ENCODE peak calls at places on chromosomes 16 and 17, in eight cellular contexts. W, H, R, K, B, U, X and I are unnamed samples.

GRCh38 chr17:40071720-40072480 is 9.1 kb downstream of the THRA start:
- DNase-seq in H (no peak), X (peak), K (no peak), B (peak), R (no peak), W (peak), U (no peak), I (peak)

GRCh38 chr16:8464979-8465378 is 125.3 kb downstream of the TMEM114 start:
- DNase-seq in H (no peak), R (no peak), X (no peak), U (peak), B (no peak), K (no peak), W (no peak), I (no peak)

GRCh38 chr16:19858654-19859018 is 26.0 kb downstream of the GPRC5B start:
- DNase-seq in W (peak), H (no peak), X (no peak), K (no peak), U (no peak), B (no peak), R (no peak), I (no peak)

GRCh38 chr17:67995568-67996191 is 589 bp downstream of the C17orf58 start:
- DNase-seq in B (peak), W (peak), U (peak), X (no peak), K (no peak), R (no peak), H (no peak), I (peak)

GRCh38 chr16:29899516-29900101 is at the start of gene SEZ6L2:
- DNase-seq in B (peak), U (peak), K (no peak), X (no peak), R (peak), W (no peak), H (peak), I (peak)

GRCh38 chr17:60421273-60422161 is 772 bp upstream of the CHCT1 start:
- DNase-seq in X (no peak), U (peak), H (peak), R (peak), K (no peak), W (peak), B (peak), I (peak)

GRCh38 chr17:71168083-71168741 is 952.6 kb upstream of the SOX9 start:
- DNase-seq in B (no peak), X (no peak), U (no peak), W (no peak), H (no peak), R (no peak), K (no peak), I (no peak)

GRCh38 chr16:3004319-3004718 is 8.4 kb upstream of the CLDN9 start:
- DNase-seq in B (no peak), U (no peak), X (no peak), W (no peak), R (no peak), K (no peak), H (no peak), I (no peak)

GRCh38 chr16:88888057-88888777 is 21.8 kb upstream of the PABPN1L start:
- DNase-seq in X (no peak), W (no peak), U (no peak), R (no peak), B (no peak), H (no peak), K (no peak), I (peak)

GRCh38 chr16:73063284-73063733 is 15.4 kb upstream of the ZFHX3 start:
- DNase-seq in R (no peak), W (peak), H (no peak), B (no peak), K (no peak), X (no peak), U (no peak), I (no peak)

GRCh38 chr17:68175416-68175815 is 72.4 kb upstream of the AMZ2 start:
- DNase-seq in W (no peak), R (no peak), U (no peak), X (no peak), H (no peak), K (no peak), B (no peak), I (no peak)

GRCh38 chr16:21603920-21604319 is 4.5 kb downstream of the METTL9 start:
- DNase-seq in U (no peak), H (no peak), K (no peak), W (no peak), R (no peak), B (no peak), X (no peak), I (no peak)

GRCh38 chr17:46147167-46147749 is 46.0 kb downstream of the KANSL1 start:
- DNase-seq in K (no peak), W (no peak), U (no peak), B (no peak), R (no peak), X (no peak), H (no peak), I (no peak)

GRCh38 chr16:65876200-65876498 is 490.3 kb upstream of the CDH5 start:
- DNase-seq in R (no peak), W (no peak), H (no peak), B (no peak), X (no peak), U (no peak), K (no peak), I (no peak)

GRCh38 chr16:88308441-88309173 is 74.2 kb upstream of the ZNF469 start:
- DNase-seq in B (no peak), U (no peak), X (no peak), R (no peak), H (no peak), K (no peak), W (no peak), I (no peak)

GRCh38 chr16:14301150-14302030 is 230.3 kb downstream of the MRTFB start:
- DNase-seq in H (no peak), B (peak), R (no peak), X (no peak), K (no peak), W (peak), U (peak), I (no peak)

GRCh38 chr17:18026408-18026776 is 12.6 kb downstream of the ATPAF2 start:
- DNase-seq in H (peak), U (no peak), X (no peak), R (no peak), K (no peak), B (no peak), W (no peak), I (peak)

GRCh38 chr17:8556074-8556473 is 74.5 kb downstream of the MYH10 start:
- DNase-seq in W (no peak), U (no peak), H (no peak), B (no peak), X (no peak), K (no peak), R (no peak), I (peak)

GRCh38 chr16:4511441-4512082 is 27.0 kb downstream of the CDIP1 start:
- DNase-seq in U (peak), R (no peak), H (no peak), K (no peak), W (no peak), X (no peak), B (peak), I (peak)

GRCh38 chr17:44840936-44841335 is 6.7 kb upstream of the HIGD1B start:
- DNase-seq in R (no peak), U (peak), X (no peak), W (no peak), K (no peak), H (no peak), B (no peak), I (no peak)

GRCh38 chr17:57453841-57454240 is 197.5 kb downstream of the MSI2 start:
- DNase-seq in U (no peak), X (no peak), K (no peak), R (no peak), B (no peak), W (no peak), H (no peak), I (no peak)

GRCh38 chr17:12627776-12628491 is 37.8 kb upstream of the MYOCD start:
- DNase-seq in H (no peak), K (no peak), B (no peak), U (peak), W (no peak), R (no peak), X (no peak), I (peak)

GRCh38 chr16:10946308-10946707 is 1.9 kb downstream of the CLEC16A start:
- DNase-seq in X (no peak), K (no peak), B (no peak), U (peak), H (no peak), W (no peak), R (no peak), I (peak)

GRCh38 chr16:83219285-83219684 is 588.5 kb upstream of the HSBP1 start:
- DNase-seq in R (no peak), H (no peak), W (no peak), K (no peak), B (no peak), U (no peak), X (no peak), I (no peak)

GRCh38 chr16:180921-181667 is 835 bp downstream of the HBQ1 start:
- DNase-seq in H (peak), K (no peak), U (peak), B (peak), W (peak), X (peak), R (no peak), I (peak)

GRCh38 chr16:29922986-29923501 is 3.0 kb downstream of the KCTD13 start:
- DNase-seq in B (no peak), X (no peak), W (peak), R (no peak), U (no peak), K (no peak), H (no peak), I (no peak)

GRCh38 chr17:38741853-38742421 is 6.2 kb downstream of the PCGF2 start:
- DNase-seq in B (peak), R (no peak), K (no peak), H (no peak), U (no peak), W (peak), X (no peak), I (no peak)

GRCh38 chr17:3528604-3529511 is 28.8 kb downstream of the TRPV3 start:
- DNase-seq in H (no peak), U (peak), R (no peak), B (no peak), K (no peak), X (no peak), W (peak), I (peak)

GRCh38 chr16:3642397-3643094 is 11.9 kb upstream of the DNASE1 start:
- DNase-seq in W (peak), H (no peak), X (no peak), U (peak), R (no peak), K (no peak), B (peak), I (peak)

GRCh38 chr17:46167267-46167666 is 26.0 kb downstream of the KANSL1 start:
- DNase-seq in R (no peak), X (no peak), K (no peak), H (no peak), U (no peak), B (no peak), W (no peak), I (no peak)

GRCh38 chr16:54318941-54319340 is 32.4 kb upstream of the IRX3 start:
- DNase-seq in H (no peak), W (peak), B (no peak), R (no peak), K (no peak), U (no peak), X (no peak), I (no peak)

GRCh38 chr16:55091213-55091870 is 160.7 kb downstream of the IRX5 start:
- DNase-seq in U (no peak), X (no peak), B (no peak), K (no peak), W (no peak), R (no peak), H (no peak), I (no peak)

GRCh38 chr16:4319454-4319853 is 3.6 kb downstream of the GLIS2 start:
- DNase-seq in B (peak), W (peak), K (no peak), X (no peak), U (no peak), R (no peak), H (peak), I (peak)

GRCh38 chr16:46889942-46890300 is 5.8 kb downstream of the GPT2 start:
- DNase-seq in W (no peak), R (no peak), K (no peak), U (no peak), B (no peak), H (no peak), X (no peak), I (no peak)

GRCh38 chr16:3348547-3349167 is 7.0 kb upstream of the OR2C1 start:
- DNase-seq in R (no peak), W (no peak), B (no peak), H (no peak), U (no peak), K (no peak), X (no peak), I (no peak)

GRCh38 chr17:10031102-10031501 is 126.0 kb upstream of the RCVRN start:
- DNase-seq in B (no peak), H (no peak), W (no peak), K (no peak), X (no peak), R (no peak), U (no peak), I (no peak)

GRCh38 chr16:74201561-74201960 is 95.1 kb upstream of the PSMD7 start:
- DNase-seq in B (no peak), W (no peak), X (no peak), U (no peak), K (no peak), H (no peak), R (no peak), I (no peak)

GRCh38 chr16:88907768-88908167 is 41.3 kb upstream of the PABPN1L start:
- DNase-seq in B (no peak), K (no peak), U (no peak), R (no peak), X (no peak), W (no peak), H (no peak), I (no peak)

GRCh38 chr17:82333279-82334171 is at the start of gene SECTM1:
- DNase-seq in U (no peak), K (no peak), B (peak), H (no peak), R (no peak), X (no peak), W (peak), I (peak)

GRCh38 chr17:82331345-82331939 is 2.1 kb downstream of the SECTM1 start:
- DNase-seq in U (no peak), R (no peak), X (no peak), K (no peak), W (no peak), B (no peak), H (no peak), I (no peak)

GRCh38 chr17:82332669-82333278 is 792 bp downstream of the SECTM1 start:
- DNase-seq in R (no peak), K (no peak), U (no peak), W (peak), X (no peak), H (no peak), B (peak), I (peak)

GRCh38 chr17:82334204-82334621 is 647 bp upstream of the SECTM1 start:
- DNase-seq in W (no peak), B (no peak), K (no peak), U (no peak), H (no peak), R (no peak), X (no peak), I (no peak)

DNA sequence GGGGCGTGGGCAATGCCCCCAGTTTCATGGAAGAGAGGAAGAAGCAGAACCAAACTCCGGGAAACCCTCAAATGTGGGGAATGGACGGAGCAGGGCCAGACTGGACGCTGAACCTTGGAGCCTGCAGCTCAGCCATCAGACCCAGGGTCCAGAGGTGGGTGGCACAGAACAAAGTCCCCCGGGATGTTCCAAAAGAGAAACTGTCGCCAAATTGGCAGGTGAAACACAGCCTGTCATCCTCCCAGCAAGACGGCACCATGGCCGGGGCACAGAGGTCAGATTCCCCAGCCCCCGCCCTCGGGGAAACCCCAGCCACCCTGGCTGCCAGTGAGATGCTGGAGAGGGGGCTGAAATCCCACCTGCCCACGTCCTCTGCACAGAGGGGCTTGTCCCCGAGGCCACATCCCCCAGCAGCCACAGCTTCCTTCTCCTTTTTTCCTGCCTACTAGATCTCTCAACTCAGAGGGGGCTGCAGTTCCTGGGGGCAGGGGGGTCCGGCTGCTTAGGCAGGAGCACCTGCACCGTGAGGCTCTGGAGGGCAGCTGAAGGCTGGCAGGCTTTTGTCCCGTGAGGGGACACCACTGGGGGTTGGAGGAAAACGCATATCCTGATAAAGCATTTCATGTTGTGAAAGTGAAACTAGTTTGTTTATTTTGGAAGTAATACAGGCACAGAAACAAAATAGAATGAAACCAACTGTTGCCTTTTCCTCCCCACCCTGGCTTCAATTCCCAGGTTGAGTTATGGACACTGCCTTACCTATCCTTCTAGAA is 1.2 kb upstream of the SECTM1 start:
- DNase-seq in U (no peak), B (no peak), X (no peak), W (no peak), R (no peak), K (no peak), H (no peak), I (peak)
- H3K4me3 ChIP-seq in U (no peak), B (peak), X (peak), W (peak), R (peak), K (peak), H (peak), I (peak)

GRCh38 chr17:31392856-31393748 is 1.6 kb downstream of the RAB11FIP4 start:
- DNase-seq in W (no peak), B (no peak), R (no peak), K (no peak), X (peak), U (no peak), H (no peak), I (no peak)

GRCh38 chr17:31390748-31391495 is 553 bp upstream of the RAB11FIP4 start:
- DNase-seq in W (no peak), K (no peak), B (no peak), U (peak), H (no peak), X (peak), R (no peak), I (no peak)

GRCh38 chr17:31392002-31392855 is 754 bp downstream of the RAB11FIP4 start:
- DNase-seq in W (no peak), K (no peak), X (peak), H (no peak), R (no peak), U (no peak), B (no peak), I (no peak)

GRCh38 chr17:31390426-31390747 is 1.1 kb upstream of the RAB11FIP4 start:
- DNase-seq in U (no peak), H (no peak), X (no peak), R (no peak), B (no peak), K (no peak), W (no peak), I (no peak)

DNA sequence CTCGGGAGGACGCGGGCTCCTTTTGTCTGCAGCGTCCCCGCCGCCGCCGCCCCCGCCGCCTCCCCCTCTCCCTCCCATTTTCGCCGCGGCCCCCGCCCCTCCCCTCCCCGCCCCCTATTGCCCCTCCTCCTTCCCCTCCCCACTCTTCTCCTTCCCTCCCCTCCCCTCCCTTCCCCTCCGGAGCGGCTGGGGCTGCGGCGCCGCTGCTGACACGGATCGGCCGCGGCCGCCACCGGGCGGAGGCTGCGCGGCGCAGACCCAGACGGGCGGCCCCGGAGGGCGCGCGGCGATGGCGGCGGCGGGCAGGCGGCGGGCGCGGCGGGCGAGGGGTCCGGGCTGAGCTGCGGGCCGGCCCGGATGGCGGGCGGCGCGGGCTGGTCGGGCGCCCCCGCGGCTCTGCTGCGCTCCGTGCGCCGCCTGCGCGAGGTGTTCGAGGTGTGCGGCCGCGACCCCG is at the start of gene RAB11FIP4:
- DNase-seq in X (peak), W (no peak), H (no peak), B (no peak), K (no peak), R (no peak), U (peak), I (no peak)
- H3K4me3 ChIP-seq in X (peak), W (peak), H (peak), B (peak), K (no peak), R (peak), U (peak), I (peak)

DNA sequence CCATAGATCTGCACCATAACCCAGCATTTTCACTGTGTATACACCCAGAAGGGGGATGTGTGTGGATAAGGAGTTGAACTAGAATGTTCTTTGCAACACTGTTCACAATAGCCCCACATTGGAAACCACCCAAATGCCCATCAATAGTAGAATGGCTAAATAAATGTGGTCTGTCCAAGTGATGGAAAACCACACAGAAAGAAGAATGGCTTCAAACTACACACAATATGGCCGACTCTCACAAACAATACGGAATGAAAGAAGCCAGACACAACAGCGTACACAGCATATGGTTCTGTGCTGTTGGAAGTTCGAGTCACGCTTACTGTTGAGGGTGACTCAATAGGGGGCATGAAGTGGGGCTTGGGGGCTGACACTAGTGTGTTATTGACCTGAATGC is 34.0 kb upstream of the MEAK7 start:
- DNase-seq in U (no peak), K (no peak), R (no peak), B (no peak), W (no peak), H (no peak), X (no peak), I (no peak)
- H3K4me3 ChIP-seq in U (no peak), K (no peak), R (no peak), B (no peak), W (no peak), H (no peak), X (no peak), I (no peak)

GRCh38 chr17:1091885-1092284 is 87.9 kb downstream of the ABR start:
- DNase-seq in H (no peak), R (no peak), B (no peak), W (no peak), X (no peak), K (no peak), U (no peak), I (no peak)
- H3K4me3 ChIP-seq in H (no peak), R (no peak), B (no peak), W (no peak), X (no peak), K (no peak), U (no peak), I (no peak)

GRCh38 chr17:74754832-74755231 is 6.4 kb downstream of the NHERF1 start:
- DNase-seq in K (no peak), B (no peak), H (no peak), X (no peak), R (no peak), W (no peak), U (no peak), I (no peak)
- H3K4me3 ChIP-seq in K (no peak), B (no peak), H (no peak), X (no peak), R (no peak), W (no peak), U (no peak), I (no peak)